ENCODE peak calls at places on chromosomes 5 and 9, in seven cellular contexts. One of them, this sample, is unnamed.

GRCh38 chr5:89827388-89827787 is 582.2 kb downstream of the CETN3 start:
- DNase-seq in body of pancreas: no peak
- DNase-seq in IMR-90: no peak
- DNase-seq in WERI-Rb-1: no peak
- DNase-seq in psoas muscle: no peak
- DNase-seq in BJ: no peak
- DNase-seq in GM12865: no peak
- DNase-seq in this sample: no peak

GRCh38 chr5:171865431-171865830 is 79.8 kb downstream of the SMIM23 start:
- DNase-seq in body of pancreas: no peak
- DNase-seq in IMR-90: no peak
- DNase-seq in WERI-Rb-1: no peak
- DNase-seq in psoas muscle: no peak
- DNase-seq in BJ: no peak
- DNase-seq in GM12865: no peak
- DNase-seq in this sample: no peak

GRCh38 chr5:124735169-124735858 is 11.1 kb downstream of the ZNF608 start:
- DNase-seq in body of pancreas: no peak
- DNase-seq in IMR-90: no peak
- DNase-seq in WERI-Rb-1: peak
- DNase-seq in psoas muscle: peak
- DNase-seq in BJ: peak
- DNase-seq in GM12865: no peak
- DNase-seq in this sample: peak

GRCh38 chr9:13786131-13786530 is 506.6 kb upstream of the MPDZ start:
- DNase-seq in body of pancreas: peak
- DNase-seq in IMR-90: peak
- DNase-seq in WERI-Rb-1: no peak
- DNase-seq in psoas muscle: peak
- DNase-seq in BJ: no peak
- DNase-seq in GM12865: no peak
- DNase-seq in this sample: no peak

GRCh38 chr5:81183811-81184748 is 49.0 kb upstream of the CKMT2 start:
- DNase-seq in body of pancreas: no peak
- DNase-seq in IMR-90: no peak
- DNase-seq in WERI-Rb-1: peak
- DNase-seq in psoas muscle: no peak
- DNase-seq in BJ: no peak
- DNase-seq in GM12865: no peak
- DNase-seq in this sample: no peak

GRCh38 chr5:53671447-53671846 is 111.0 kb downstream of the NDUFS4 start:
- DNase-seq in body of pancreas: no peak
- DNase-seq in IMR-90: no peak
- DNase-seq in WERI-Rb-1: no peak
- DNase-seq in psoas muscle: no peak
- DNase-seq in BJ: no peak
- DNase-seq in GM12865: no peak
- DNase-seq in this sample: no peak

GRCh38 chr9:135920256-135920930 is 13.0 kb upstream of the CAMSAP1 start:
- DNase-seq in body of pancreas: no peak
- DNase-seq in IMR-90: no peak
- DNase-seq in WERI-Rb-1: no peak
- DNase-seq in psoas muscle: peak
- DNase-seq in BJ: no peak
- DNase-seq in GM12865: no peak
- DNase-seq in this sample: no peak

GRCh38 chr9:71962328-71962727 is 50.9 kb downstream of the C9orf85 start:
- DNase-seq in body of pancreas: no peak
- DNase-seq in IMR-90: no peak
- DNase-seq in WERI-Rb-1: no peak
- DNase-seq in psoas muscle: no peak
- DNase-seq in BJ: no peak
- DNase-seq in GM12865: no peak
- DNase-seq in this sample: no peak

GRCh38 chr9:133627341-133627740 is 8.8 kb upstream of the DBH start:
- DNase-seq in body of pancreas: no peak
- DNase-seq in IMR-90: no peak
- DNase-seq in WERI-Rb-1: no peak
- DNase-seq in psoas muscle: no peak
- DNase-seq in BJ: no peak
- DNase-seq in GM12865: no peak
- DNase-seq in this sample: no peak

GRCh38 chr5:3481175-3481574 is 114.5 kb upstream of the IRX1 start:
- DNase-seq in body of pancreas: no peak
- DNase-seq in IMR-90: no peak
- DNase-seq in WERI-Rb-1: no peak
- DNase-seq in psoas muscle: no peak
- DNase-seq in BJ: no peak
- DNase-seq in GM12865: no peak
- DNase-seq in this sample: no peak

GRCh38 chr5:73039082-73039481 is 81.3 kb upstream of the TMEM171 start:
- DNase-seq in body of pancreas: no peak
- DNase-seq in IMR-90: peak
- DNase-seq in WERI-Rb-1: no peak
- DNase-seq in psoas muscle: no peak
- DNase-seq in BJ: no peak
- DNase-seq in GM12865: no peak
- DNase-seq in this sample: no peak

GRCh38 chr5:172443441-172444109 is 10.8 kb downstream of the SH3PXD2B start:
- DNase-seq in body of pancreas: peak
- DNase-seq in IMR-90: peak
- DNase-seq in WERI-Rb-1: peak
- DNase-seq in psoas muscle: peak
- DNase-seq in BJ: peak
- DNase-seq in GM12865: no peak
- DNase-seq in this sample: no peak

GRCh38 chr9:18362901-18363685 is 110.9 kb upstream of the ADAMTSL1 start:
- DNase-seq in body of pancreas: no peak
- DNase-seq in IMR-90: peak
- DNase-seq in WERI-Rb-1: no peak
- DNase-seq in psoas muscle: no peak
- DNase-seq in BJ: peak
- DNase-seq in GM12865: no peak
- DNase-seq in this sample: no peak

GRCh38 chr9:130593020-130593419 is 13.6 kb downstream of the FUBP3 start:
- DNase-seq in body of pancreas: no peak
- DNase-seq in IMR-90: no peak
- DNase-seq in WERI-Rb-1: no peak
- DNase-seq in psoas muscle: no peak
- DNase-seq in BJ: no peak
- DNase-seq in GM12865: no peak
- DNase-seq in this sample: no peak

GRCh38 chr5:55383254-55383653 is 75.5 kb downstream of the MTREX start:
- DNase-seq in body of pancreas: no peak
- DNase-seq in IMR-90: no peak
- DNase-seq in WERI-Rb-1: no peak
- DNase-seq in psoas muscle: no peak
- DNase-seq in BJ: no peak
- DNase-seq in GM12865: no peak
- DNase-seq in this sample: no peak

GRCh38 chr5:30781642-30782041 is 411.8 kb upstream of the CDH6 start:
- DNase-seq in body of pancreas: no peak
- DNase-seq in IMR-90: no peak
- DNase-seq in WERI-Rb-1: no peak
- DNase-seq in psoas muscle: no peak
- DNase-seq in BJ: no peak
- DNase-seq in GM12865: no peak
- DNase-seq in this sample: no peak

GRCh38 chr9:88523056-88523455 is 11.9 kb upstream of the NXNL2 start:
- DNase-seq in body of pancreas: no peak
- DNase-seq in IMR-90: peak
- DNase-seq in WERI-Rb-1: no peak
- DNase-seq in psoas muscle: no peak
- DNase-seq in BJ: peak
- DNase-seq in GM12865: no peak
- DNase-seq in this sample: no peak

GRCh38 chr5:181189363-181189961 is 15.5 kb downstream of the TRIM7 start:
- DNase-seq in body of pancreas: peak
- DNase-seq in IMR-90: peak
- DNase-seq in WERI-Rb-1: no peak
- DNase-seq in psoas muscle: no peak
- DNase-seq in BJ: no peak
- DNase-seq in GM12865: peak
- DNase-seq in this sample: no peak

GRCh38 chr5:78526049-78526525 is 122.5 kb downstream of the LHFPL2 start:
- DNase-seq in body of pancreas: no peak
- DNase-seq in IMR-90: peak
- DNase-seq in WERI-Rb-1: no peak
- DNase-seq in psoas muscle: no peak
- DNase-seq in BJ: no peak
- DNase-seq in GM12865: peak
- DNase-seq in this sample: no peak

GRCh38 chr9:88400021-88400420 is 11.8 kb downstream of the SPIN1 start:
- DNase-seq in body of pancreas: no peak
- DNase-seq in IMR-90: peak
- DNase-seq in WERI-Rb-1: peak
- DNase-seq in psoas muscle: no peak
- DNase-seq in BJ: no peak
- DNase-seq in GM12865: no peak
- DNase-seq in this sample: no peak

GRCh38 chr5:45695011-45695667 is 1.0 kb downstream of the HCN1 start:
- DNase-seq in body of pancreas: no peak
- DNase-seq in IMR-90: no peak
- DNase-seq in WERI-Rb-1: peak
- DNase-seq in psoas muscle: peak
- DNase-seq in BJ: no peak
- DNase-seq in GM12865: no peak
- DNase-seq in this sample: peak

GRCh38 chr5:45694255-45694834 is 1.8 kb downstream of the HCN1 start:
- DNase-seq in body of pancreas: no peak
- DNase-seq in IMR-90: no peak
- DNase-seq in WERI-Rb-1: no peak
- DNase-seq in psoas muscle: no peak
- DNase-seq in BJ: no peak
- DNase-seq in GM12865: no peak
- DNase-seq in this sample: no peak

GRCh38 chr5:45697211-45697610 is 1.0 kb upstream of the HCN1 start:
- DNase-seq in body of pancreas: no peak
- DNase-seq in IMR-90: no peak
- DNase-seq in WERI-Rb-1: peak
- DNase-seq in psoas muscle: no peak
- DNase-seq in BJ: no peak
- DNase-seq in GM12865: no peak
- DNase-seq in this sample: no peak

GRCh38 chr5:45695680-45696093 is 493 bp downstream of the HCN1 start:
- DNase-seq in body of pancreas: no peak
- DNase-seq in IMR-90: no peak
- DNase-seq in WERI-Rb-1: peak
- DNase-seq in psoas muscle: no peak
- DNase-seq in BJ: no peak
- DNase-seq in GM12865: no peak
- DNase-seq in this sample: peak

GRCh38 chr5:45696206-45696836 is at the start of gene HCN1:
- DNase-seq in body of pancreas: peak
- DNase-seq in IMR-90: peak
- DNase-seq in WERI-Rb-1: peak
- DNase-seq in psoas muscle: peak
- DNase-seq in BJ: peak
- DNase-seq in GM12865: no peak
- DNase-seq in this sample: peak
- TF ChIP-seq CTCF in body of pancreas: peak
- TF ChIP-seq CTCF in IMR-90: peak
- TF ChIP-seq CTCF in WERI-Rb-1: peak
- TF ChIP-seq CTCF in psoas muscle: peak
- TF ChIP-seq CTCF in BJ: peak
- TF ChIP-seq CTCF in GM12865: no peak
- TF ChIP-seq CTCF in this sample: peak

GRCh38 chr5:127492854-127493738 is 24.3 kb upstream of the PRRC1 start:
- DNase-seq in body of pancreas: no peak
- DNase-seq in IMR-90: peak
- DNase-seq in WERI-Rb-1: no peak
- DNase-seq in psoas muscle: no peak
- DNase-seq in BJ: peak
- DNase-seq in GM12865: peak
- DNase-seq in this sample: no peak
- TF ChIP-seq CTCF in body of pancreas: peak
- TF ChIP-seq CTCF in IMR-90: peak
- TF ChIP-seq CTCF in WERI-Rb-1: peak
- TF ChIP-seq CTCF in psoas muscle: peak
- TF ChIP-seq CTCF in BJ: peak
- TF ChIP-seq CTCF in GM12865: peak
- TF ChIP-seq CTCF in this sample: peak

GRCh38 chr5:156326718-156327259 is at the start of gene SGCD:
- DNase-seq in body of pancreas: peak
- DNase-seq in IMR-90: peak
- DNase-seq in WERI-Rb-1: peak
- DNase-seq in psoas muscle: peak
- DNase-seq in BJ: peak
- DNase-seq in GM12865: no peak
- DNase-seq in this sample: no peak
- TF ChIP-seq CTCF in body of pancreas: no peak
- TF ChIP-seq CTCF in IMR-90: no peak
- TF ChIP-seq CTCF in WERI-Rb-1: no peak
- TF ChIP-seq CTCF in psoas muscle: no peak
- TF ChIP-seq CTCF in BJ: peak
- TF ChIP-seq CTCF in GM12865: no peak
- TF ChIP-seq CTCF in this sample: no peak

GRCh38 chr5:95842955-95843544 is 20.5 kb upstream of the GLRX start:
- DNase-seq in body of pancreas: no peak
- DNase-seq in IMR-90: peak
- DNase-seq in WERI-Rb-1: peak
- DNase-seq in psoas muscle: peak
- DNase-seq in BJ: no peak
- DNase-seq in GM12865: peak
- DNase-seq in this sample: no peak
- TF ChIP-seq CTCF in body of pancreas: no peak
- TF ChIP-seq CTCF in IMR-90: peak
- TF ChIP-seq CTCF in WERI-Rb-1: peak
- TF ChIP-seq CTCF in psoas muscle: no peak
- TF ChIP-seq CTCF in BJ: no peak
- TF ChIP-seq CTCF in GM12865: peak
- TF ChIP-seq CTCF in this sample: no peak

DNA sequence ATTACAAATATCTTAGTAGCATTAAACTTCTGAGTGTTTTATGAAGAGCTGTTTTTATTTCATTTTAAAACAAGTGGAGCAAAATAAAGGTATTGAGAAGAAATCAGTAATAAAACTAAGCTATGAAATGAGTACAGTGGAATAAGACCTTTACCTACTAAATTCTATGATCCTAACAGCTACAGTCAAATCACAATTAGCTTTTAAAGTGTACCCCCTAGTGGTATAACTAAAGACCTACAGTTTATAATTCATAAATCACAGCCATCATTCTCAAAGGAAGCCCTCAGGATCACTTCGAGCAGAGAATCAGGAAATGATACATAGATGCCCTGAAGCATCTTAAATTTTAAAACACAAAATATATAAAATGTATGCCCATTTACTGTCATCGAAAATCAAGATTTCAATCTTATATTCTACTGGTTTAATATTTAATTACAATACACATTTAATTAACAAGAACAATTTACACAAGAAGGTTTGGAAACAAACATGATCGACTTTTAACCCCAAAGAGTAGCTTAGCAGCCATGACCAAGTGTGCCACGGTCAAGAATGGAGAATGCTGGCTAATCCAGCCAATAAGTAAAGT is 12.3 kb downstream of the CCNH start:
- DNase-seq in body of pancreas: no peak
- DNase-seq in IMR-90: peak
- DNase-seq in WERI-Rb-1: no peak
- DNase-seq in psoas muscle: no peak
- DNase-seq in BJ: no peak
- DNase-seq in GM12865: peak
- DNase-seq in this sample: no peak
- TF ChIP-seq CTCF in body of pancreas: peak
- TF ChIP-seq CTCF in IMR-90: peak
- TF ChIP-seq CTCF in WERI-Rb-1: peak
- TF ChIP-seq CTCF in psoas muscle: peak
- TF ChIP-seq CTCF in BJ: peak
- TF ChIP-seq CTCF in GM12865: peak
- TF ChIP-seq CTCF in this sample: peak